ENCODE peak calls at places on chromosomes 2 and 18, in five cellular contexts. F, M, J, E and W are unnamed samples.

GRCh38 chr2:38666578-38666926 is 638 bp downstream of the GALM start:
- DNase-seq in J (peak), E (peak), F (peak), M (no peak), W (no peak)

GRCh38 chr2:22382439-22383169 is 1002.4 kb upstream of the KLHL29 start:
- DNase-seq in E (no peak), M (no peak), F (no peak), J (no peak), W (no peak)

GRCh38 chr2:15732341-15733077 is 140.8 kb downstream of the DDX1 start:
- DNase-seq in M (no peak), F (no peak), E (no peak), J (no peak), W (no peak)

GRCh38 chr2:16553222-16553621 is 112.4 kb downstream of the CYRIA start:
- DNase-seq in F (peak), M (no peak), J (no peak), E (peak), W (no peak)

GRCh38 chr2:218223046-218223445 is 6.1 kb downstream of the ARPC2 start:
- DNase-seq in J (peak), E (no peak), M (no peak), F (no peak), W (no peak)

GRCh38 chr2:8592736-8593135 is 89.1 kb upstream of the ID2 start:
- DNase-seq in M (no peak), E (no peak), F (no peak), J (no peak), W (no peak)

GRCh38 chr2:172968061-172968469 is 107.6 kb upstream of the MAP3K20 start:
- DNase-seq in M (no peak), J (no peak), E (no peak), F (no peak), W (no peak)

GRCh38 chr2:50116096-50116495 is 915.8 kb downstream of the NRXN1 start:
- DNase-seq in E (no peak), M (no peak), J (no peak), F (no peak), W (no peak)

GRCh38 chr2:100606740-100607343 is 44.0 kb downstream of the PDCL3 start:
- DNase-seq in J (peak), M (no peak), E (peak), F (peak), W (no peak)

GRCh38 chr2:30759481-30759880 is 47.8 kb downstream of the CAPN13 start:
- DNase-seq in J (no peak), M (no peak), E (no peak), F (no peak), W (no peak)

GRCh38 chr18:53490019-53490418 is 734.5 kb downstream of the MBD2 start:
- DNase-seq in F (no peak), J (no peak), M (no peak), E (no peak), W (no peak)